ENCODE peak calls at places on chromosomes 6 and 20, in eight cellular contexts. X is IMR-90, C is fibroblast of lung, K is neural progenitor cell, O is K562, U is neuronal stem cell, S is GM23338, I is hepatocyte. V is an unnamed sample. For H3K27me3, the result is how much of the 10 kb centered on the place peaks cover.

GRCh38 chr20:10532351-10532750 is 97.2 kb downstream of the SLX4IP start:
- DNase-seq in X (no peak), C (no peak), K (no peak), O (no peak), U (no peak), S (no peak), I (no peak), V (no peak)

GRCh38 chr20:54345301-54345724 is 130.1 kb upstream of the DOK5 start:
- DNase-seq in X (peak), C (peak), K (no peak), O (no peak), U (no peak), S (no peak), I (no peak), V (no peak)

GRCh38 chr6:105759946-105760345 is 326.2 kb upstream of the PRDM1 start:
- DNase-seq in X (peak), C (peak), K (no peak), O (no peak), U (no peak), S (no peak), I (no peak), V (no peak)

GRCh38 chr20:63628246-63628975 is 1.5 kb upstream of the GMEB2 start:
- DNase-seq in X (peak), C (peak), K (no peak), O (peak), U (no peak), S (peak), I (no peak), V (peak)

GRCh38 chr20:64177787-64178186 is 13.5 kb downstream of the MYT1 start:
- DNase-seq in X (no peak), C (no peak), K (no peak), O (no peak), U (no peak), S (no peak), I (no peak), V (no peak)

GRCh38 chr6:162917506-162917905 is 189.7 kb downstream of the PACRG start:
- DNase-seq in X (peak), C (peak), K (no peak), O (no peak), U (no peak), S (no peak), I (no peak), V (no peak)

GRCh38 chr6:168062346-168063289 is 16.4 kb downstream of the FRMD1 start:
- DNase-seq in X (no peak), C (no peak), K (no peak), O (no peak), U (no peak), S (no peak), I (no peak), V (no peak)

GRCh38 chr6:122753688-122754056 is 25.8 kb upstream of the FABP7 start:
- DNase-seq in X (no peak), C (peak), K (no peak), O (no peak), U (no peak), S (no peak), I (no peak), V (no peak)

GRCh38 chr20:64244870-64245603 is 10.5 kb upstream of the PCMTD2 start:
- DNase-seq in X (no peak), C (no peak), K (no peak), O (no peak), U (no peak), S (no peak), I (no peak), V (no peak)

GRCh38 chr6:37818536-37819176 is 871 bp upstream of the ZFAND3 start:
- DNase-seq in X (peak), C (peak), K (peak), O (peak), U (peak), S (peak), I (peak), V (peak)

GRCh38 chr20:61694666-61695065 is 371.0 kb downstream of the TAF4 start:
- DNase-seq in X (no peak), C (no peak), K (peak), O (no peak), U (no peak), S (no peak), I (no peak), V (no peak)

GRCh38 chr6:2522521-2522920 is 228.2 kb downstream of the MYLK4 start:
- DNase-seq in X (peak), C (peak), K (no peak), O (no peak), U (no peak), S (no peak), I (no peak), V (no peak)

GRCh38 chr20:33532753-33533459 is 43.0 kb downstream of the CBFA2T2 start:
- DNase-seq in X (peak), C (no peak), K (no peak), O (no peak), U (no peak), S (no peak), I (peak), V (no peak)

GRCh38 chr6:133394630-133395029 is 153.5 kb downstream of the EYA4 start:
- DNase-seq in X (no peak), C (no peak), K (no peak), O (no peak), U (no peak), S (no peak), I (no peak), V (no peak)

GRCh38 chr20:3563113-3563512 is 92.3 kb downstream of the ATRN start:
- DNase-seq in X (peak), C (no peak), K (no peak), O (no peak), U (no peak), S (no peak), I (no peak), V (no peak)

GRCh38 chr6:40799296-40800020 is 212.3 kb upstream of the LRFN2 start:
- DNase-seq in X (no peak), C (no peak), K (no peak), O (no peak), U (no peak), S (no peak), I (no peak), V (no peak)

GRCh38 chr20:9024996-9025395 is 43.9 kb upstream of the PLCB4 start:
- DNase-seq in X (no peak), C (no peak), K (no peak), O (no peak), U (no peak), S (no peak), I (no peak), V (no peak)

GRCh38 chr20:31474097-31474436 is 860 bp downstream of the DEFB124 start:
- DNase-seq in X (no peak), C (no peak), K (no peak), O (no peak), U (no peak), S (no peak), I (no peak), V (peak)

GRCh38 chr6:144234935-144235334 is 50.2 kb upstream of the UTRN start:
- DNase-seq in X (no peak), C (no peak), K (no peak), O (no peak), U (no peak), S (peak), I (no peak), V (no peak)

GRCh38 chr6:129489215-129489765 is 220.7 kb downstream of the ARHGAP18 start:
- DNase-seq in X (no peak), C (no peak), K (no peak), O (no peak), U (no peak), S (no peak), I (no peak), V (no peak)

GRCh38 chr20:44692932-44693476 is 22.2 kb upstream of the CCN5 start:
- DNase-seq in X (peak), C (peak), K (no peak), O (no peak), U (no peak), S (no peak), I (peak), V (no peak)

GRCh38 chr20:10228330-10228729 is 9.7 kb downstream of the SNAP25 start:
- DNase-seq in X (no peak), C (no peak), K (no peak), O (no peak), U (no peak), S (no peak), I (peak), V (no peak)

GRCh38 chr6:113825776-113826175 is 31.4 kb upstream of the MARCKS start:
- DNase-seq in X (peak), C (peak), K (peak), O (no peak), U (no peak), S (no peak), I (peak), V (no peak)

GRCh38 chr6:41573268-41573667 is 27.1 kb downstream of the FOXP4 start:
- DNase-seq in X (no peak), C (no peak), K (peak), O (no peak), U (peak), S (no peak), I (no peak), V (no peak)

GRCh38 chr20:32183947-32184635 is 23.5 kb downstream of the PLAGL2 start:
- DNase-seq in X (no peak), C (no peak), K (no peak), O (no peak), U (no peak), S (no peak), I (no peak), V (peak)

GRCh38 chr20:45685896-45686295 is 15.9 kb upstream of the WFDC11 start:
- DNase-seq in X (no peak), C (no peak), K (peak), O (no peak), U (no peak), S (peak), I (peak), V (no peak)

GRCh38 chr6:107060704-107061103 is 32.7 kb downstream of the MTRES1 start:
- DNase-seq in X (no peak), C (no peak), K (no peak), O (no peak), U (no peak), S (no peak), I (no peak), V (no peak)

GRCh38 chr6:56689114-56689513 is 46.4 kb upstream of the DST start:
- DNase-seq in X (no peak), C (no peak), K (no peak), O (no peak), U (no peak), S (no peak), I (no peak), V (no peak)

GRCh38 chr20:23510000-23510590 is 19.2 kb downstream of the CST8 start:
- DNase-seq in X (no peak), C (no peak), K (no peak), O (no peak), U (no peak), S (no peak), I (no peak), V (no peak)

GRCh38 chr6:55642366-55642765 is 63.4 kb upstream of the HMGCLL1 start:
- DNase-seq in X (no peak), C (no peak), K (no peak), O (no peak), U (no peak), S (no peak), I (no peak), V (no peak)

GRCh38 chr20:62754122-62754990 is 41.9 kb upstream of the MRGBP start:
- DNase-seq in X (no peak), C (no peak), K (no peak), O (no peak), U (no peak), S (no peak), I (no peak), V (no peak)

GRCh38 chr20:58361549-58361948 is 27.5 kb upstream of the VAPB start:
- DNase-seq in X (peak), C (peak), K (no peak), O (no peak), U (no peak), S (peak), I (peak), V (no peak)

GRCh38 chr6:50849781-50850180 is 31.1 kb downstream of the TFAP2B start:
- DNase-seq in X (no peak), C (no peak), K (no peak), O (no peak), U (no peak), S (no peak), I (no peak), V (no peak)

GRCh38 chr6:18390476-18390875 is 3.3 kb downstream of the RNF144B start:
- DNase-seq in X (no peak), C (peak), K (no peak), O (no peak), U (no peak), S (no peak), I (no peak), V (no peak)

GRCh38 chr6:18388942-18389341 is 1.8 kb downstream of the RNF144B start:
- DNase-seq in X (peak), C (peak), K (no peak), O (no peak), U (no peak), S (peak), I (no peak), V (no peak)

GRCh38 chr6:18388252-18388651 is 1.1 kb downstream of the RNF144B start:
- DNase-seq in X (no peak), C (no peak), K (no peak), O (no peak), U (no peak), S (no peak), I (no peak), V (no peak)

GRCh38 chr6:18391018-18391417 is 3.9 kb downstream of the RNF144B start:
- DNase-seq in X (no peak), C (no peak), K (no peak), O (no peak), U (no peak), S (no peak), I (no peak), V (no peak)

DNA sequence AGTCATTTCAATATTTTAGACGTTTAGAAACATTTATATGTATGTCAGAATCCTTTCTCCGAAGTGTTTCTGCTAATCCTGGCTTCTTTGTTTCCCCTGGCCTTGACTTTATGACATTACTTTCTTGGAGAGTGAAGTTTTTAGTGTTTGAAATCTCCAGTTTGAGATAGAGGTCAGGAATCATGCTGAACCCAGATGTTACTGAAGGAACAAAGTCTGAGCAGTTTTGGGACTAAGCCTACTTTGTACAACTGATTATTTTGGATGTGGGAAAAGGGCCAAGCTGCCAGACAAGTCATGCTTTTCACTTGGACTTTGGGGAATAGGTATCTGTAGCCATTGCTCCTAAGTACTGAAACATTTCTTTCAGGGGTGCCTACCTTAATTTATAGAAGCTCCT is 2.3 kb downstream of the RNF144B start:
- DNase-seq in X (peak), C (peak), K (no peak), O (no peak), U (no peak), S (no peak), I (no peak), V (no peak)
- H3K4me3 ChIP-seq in X (no peak), C (no peak), K (no peak), O (no peak), U (no peak), S (peak), I (no peak), V (peak)

GRCh38 chr6:6008114-6008647 is 1.5 kb upstream of the NRN1 start:
- DNase-seq in X (no peak), C (no peak), K (no peak), O (no peak), U (no peak), S (no peak), I (no peak), V (no peak)
- H3K27me3 ChIP-seq in X (half or more), C (under half), K (half or more), O (under half), U (half or more), S (half or more), I (half or more), V (under half)

DNA sequence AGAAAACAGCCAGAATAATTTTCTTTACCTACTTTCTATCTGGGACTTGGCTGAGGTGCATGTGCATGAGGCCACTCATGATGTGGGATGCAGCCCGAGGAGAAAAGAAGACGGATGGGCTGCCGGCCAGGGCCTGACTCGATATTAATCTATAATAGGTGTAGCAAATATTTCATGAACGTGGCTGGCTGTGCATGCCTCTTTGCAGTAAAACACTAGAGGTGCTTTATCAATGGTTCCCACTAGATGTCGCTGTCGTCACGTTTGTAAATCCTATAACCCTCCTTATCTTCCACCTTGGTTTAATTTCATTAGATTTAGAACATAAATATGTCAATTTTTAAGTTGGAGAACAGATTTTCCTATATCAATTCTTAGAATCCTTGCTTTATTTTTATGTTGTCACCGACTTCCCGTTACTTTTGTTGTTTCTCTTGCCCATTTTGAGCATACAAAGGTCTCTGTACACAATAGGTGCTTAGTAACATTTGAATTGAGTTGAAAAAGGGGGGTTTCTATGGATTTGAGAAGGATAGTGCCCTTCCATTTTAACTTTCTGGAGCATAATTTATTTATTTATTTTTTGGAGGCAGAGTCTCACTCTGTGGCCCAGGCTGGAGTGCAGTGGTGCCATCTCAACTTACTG is 19.6 kb upstream of the FERMT1 start:
- DNase-seq in X (peak), C (peak), K (peak), O (peak), U (peak), S (peak), I (peak), V (peak)
- H2AFZ ChIP-seq in X (no peak), C (no peak), K (peak), O (no peak), U (peak), S (peak), I (no peak), V (no peak)

DNA sequence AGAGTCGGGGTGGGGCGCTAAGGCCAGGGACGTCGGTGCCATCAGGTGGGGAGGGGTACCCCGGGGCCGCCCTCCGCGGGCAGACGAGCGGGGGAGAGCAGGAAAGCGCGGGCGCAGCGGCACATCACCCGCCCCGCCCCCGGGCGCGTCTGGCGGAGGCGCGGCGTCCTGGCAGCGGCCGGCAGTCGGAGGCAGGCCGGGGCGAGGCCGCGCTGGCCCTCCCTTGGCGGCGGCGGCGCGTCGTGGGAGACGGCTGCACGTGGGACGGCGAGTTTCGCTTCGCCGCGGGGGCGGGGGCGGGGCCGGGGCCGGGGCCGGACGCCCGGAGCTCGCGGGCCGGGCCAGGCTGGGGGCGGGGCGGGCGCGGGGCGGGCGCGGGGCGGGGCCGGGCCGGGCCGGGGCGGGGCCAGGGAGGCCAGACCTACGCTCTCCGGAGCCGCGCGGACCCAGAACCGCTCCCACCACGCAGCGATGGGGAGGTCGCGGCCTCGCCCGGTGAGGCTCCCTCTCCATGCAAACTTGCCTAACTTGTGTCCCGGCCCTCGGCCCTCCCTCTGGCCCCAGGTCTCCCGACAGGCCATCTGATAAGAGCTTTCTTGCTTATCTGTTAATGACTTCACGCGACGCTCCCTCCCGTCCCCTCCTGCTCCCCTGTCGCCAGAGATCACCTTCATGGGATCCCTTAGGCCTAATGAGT is 12.5 kb downstream of the ITPR3 start:
- DNase-seq in X (peak), C (peak), K (peak), O (peak), U (no peak), S (peak), I (peak), V (peak)
- H3K4me3 ChIP-seq in X (peak), C (peak), K (peak), O (peak), U (peak), S (peak), I (peak), V (peak)

GRCh38 chr6:149964243-149965190 is 774 bp downstream of the ULBP1 start:
- DNase-seq in X (peak), C (peak), K (peak), O (no peak), U (no peak), S (no peak), I (no peak), V (peak)

GRCh38 chr6:149974825-149975224 is 11.1 kb downstream of the ULBP1 start:
- DNase-seq in X (no peak), C (no peak), K (peak), O (no peak), U (no peak), S (peak), I (no peak), V (peak)

GRCh38 chr6:149965191-149966020 is 1.7 kb downstream of the ULBP1 start:
- DNase-seq in X (no peak), C (no peak), K (peak), O (no peak), U (no peak), S (peak), I (peak), V (no peak)

GRCh38 chr6:149967591-149967990 is 3.8 kb downstream of the ULBP1 start:
- DNase-seq in X (no peak), C (no peak), K (no peak), O (no peak), U (no peak), S (no peak), I (no peak), V (no peak)

DNA sequence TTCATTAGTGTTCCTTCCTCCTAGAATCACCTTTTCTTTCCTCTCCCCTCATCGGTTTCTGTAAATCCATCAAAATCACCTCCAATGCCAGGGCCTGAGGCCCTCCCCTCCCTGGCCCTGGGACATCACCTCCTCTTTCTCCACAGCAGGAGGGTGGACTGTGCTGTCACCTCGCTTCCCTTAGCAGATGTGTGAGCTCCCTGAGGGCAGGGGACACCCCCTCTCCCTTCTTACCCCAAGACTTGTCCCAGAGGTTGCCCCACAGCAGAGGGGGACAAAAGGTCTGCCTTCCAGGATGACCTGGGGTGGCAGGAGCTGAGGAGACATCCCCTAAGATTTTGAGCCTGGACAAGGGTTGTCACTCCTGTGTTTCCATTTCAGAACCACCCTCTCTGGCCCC is 5.9 kb downstream of the ULBP1 start:
- DNase-seq in X (no peak), C (no peak), K (no peak), O (no peak), U (no peak), S (no peak), I (no peak), V (no peak)
- H3K27me3 ChIP-seq in X (half or more), C (under half), K (half or more), O (under half), U (half or more), S (half or more), I (half or more), V (under half)

DNA sequence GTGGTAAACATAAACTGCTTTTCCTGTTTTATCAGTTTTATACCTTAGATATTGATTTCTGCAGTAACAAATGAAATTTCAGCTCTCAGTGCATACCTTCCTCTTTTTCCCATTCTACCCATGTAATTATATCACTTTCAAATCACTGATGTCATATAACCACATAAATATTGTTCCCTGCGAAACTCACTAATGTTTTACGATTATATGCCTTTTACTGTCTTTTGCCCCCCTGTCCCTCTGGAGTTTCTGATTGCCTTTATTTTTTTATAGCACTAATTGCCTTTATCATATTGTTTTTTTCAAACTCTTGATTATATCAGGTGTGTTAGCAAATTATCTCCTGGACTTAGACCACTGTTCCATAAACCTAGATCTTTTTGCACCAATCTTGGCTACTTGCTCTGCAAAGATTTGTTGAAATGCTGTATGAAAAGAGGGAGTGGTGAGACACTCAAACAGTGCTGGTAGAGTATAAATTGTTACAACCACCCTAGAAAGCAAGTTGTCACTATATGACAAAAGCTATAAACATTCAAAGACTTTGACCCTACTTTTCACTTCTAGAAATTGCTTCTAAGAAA is 29.6 kb upstream of the EDN1 start:
- DNase-seq in X (no peak), C (no peak), K (no peak), O (no peak), U (no peak), S (no peak), I (no peak), V (no peak)
- H2AFZ ChIP-seq in X (no peak), C (no peak), K (no peak), O (no peak), U (no peak), S (no peak), I (no peak), V (no peak)